ENCODE peak calls at places on chromosomes 5 and 9, in eight cellular contexts. H, W, R, C, J, Q, F and T are unnamed samples.

GRCh38 chr9:87334366-87334765 is 163.3 kb upstream of the DAPK1 start:
- DNase-seq in H (no peak), W (no peak), R (no peak), C (no peak), J (no peak), Q (no peak), F (no peak), T (no peak)

GRCh38 chr5:89399553-89399952 is 516.6 kb upstream of the MEF2C start:
- DNase-seq in H (no peak), W (peak), R (no peak), C (peak), J (no peak), Q (no peak), F (no peak), T (no peak)

GRCh38 chr5:84248013-84248412 is 136.7 kb downstream of the EDIL3 start:
- DNase-seq in H (no peak), W (no peak), R (no peak), C (no peak), J (no peak), Q (no peak), F (no peak), T (no peak)

GRCh38 chr5:98638701-98639100 is 134.8 kb upstream of the RGMB start:
- DNase-seq in H (no peak), W (peak), R (no peak), C (no peak), J (no peak), Q (no peak), F (no peak), T (no peak)

GRCh38 chr5:10645146-10645545 is 81.3 kb downstream of the ANKRD33B start:
- DNase-seq in H (no peak), W (no peak), R (no peak), C (peak), J (no peak), Q (no peak), F (no peak), T (no peak)

GRCh38 chr9:91119147-91119546 is 242.6 kb downstream of the AUH start:
- DNase-seq in H (no peak), W (peak), R (no peak), C (no peak), J (no peak), Q (no peak), F (no peak), T (no peak)

GRCh38 chr5:37767961-37768360 is 71.9 kb downstream of the GDNF start:
- DNase-seq in H (no peak), W (no peak), R (no peak), C (no peak), J (no peak), Q (no peak), F (no peak), T (no peak)

GRCh38 chr9:16671591-16672137 is 198.8 kb downstream of the BNC2 start:
- DNase-seq in H (no peak), W (peak), R (no peak), C (peak), J (no peak), Q (no peak), F (no peak), T (no peak)

GRCh38 chr9:81289622-81290021 is 399.7 kb downstream of the TLE1 start:
- DNase-seq in H (no peak), W (no peak), R (no peak), C (no peak), J (no peak), Q (peak), F (no peak), T (no peak)

GRCh38 chr5:35926389-35927051 is 11.9 kb downstream of the CAPSL start:
- DNase-seq in H (peak), W (peak), R (no peak), C (peak), J (peak), Q (peak), F (peak), T (peak)

GRCh38 chr9:111232997-111233790 is 96.8 kb downstream of the OR2K2 start:
- DNase-seq in H (no peak), W (peak), R (no peak), C (no peak), J (no peak), Q (no peak), F (no peak), T (no peak)

GRCh38 chr9:12773562-12773961 is 1.3 kb upstream of the LURAP1L start:
- DNase-seq in H (no peak), W (peak), R (no peak), C (no peak), J (no peak), Q (no peak), F (no peak), T (no peak)

GRCh38 chr5:12413585-12413984 is 509.3 kb upstream of the CTNND2 start:
- DNase-seq in H (no peak), W (no peak), R (no peak), C (no peak), J (no peak), Q (no peak), F (no peak), T (no peak)

GRCh38 chr5:142597546-142598337 is 88.1 kb downstream of the FGF1 start:
- DNase-seq in H (no peak), W (peak), R (no peak), C (peak), J (no peak), Q (no peak), F (no peak), T (no peak)

GRCh38 chr9:74760031-74760700 is 127.6 kb downstream of the TRPM6 start:
- DNase-seq in H (no peak), W (peak), R (no peak), C (peak), J (no peak), Q (no peak), F (no peak), T (no peak)

GRCh38 chr9:37163299-37163698 is 42.9 kb downstream of the ZCCHC7 start:
- DNase-seq in H (no peak), W (no peak), R (no peak), C (no peak), J (no peak), Q (no peak), F (no peak), T (no peak)

GRCh38 chr5:151618907-151619306 is 27.8 kb upstream of the FAT2 start:
- DNase-seq in H (no peak), W (no peak), R (no peak), C (no peak), J (no peak), Q (no peak), F (no peak), T (no peak)